ENCODE peak calls at places on chromosomes 11 and 22, in ten cellular contexts. One of them, this sample, is unnamed.

GRCh38 chr11:102914238-102915043 is 39.7 kb upstream of the MMP12 start:
- DNase-seq in RWPE1: peak
- DNase-seq in ovary: no peak
- DNase-seq in uterus: no peak
- DNase-seq in head of caudate nucleus: peak
- DNase-seq in EL: peak
- DNase-seq in CD8-positive, alpha-beta memory T cell: no peak
- DNase-seq in sigmoid colon: peak
- DNase-seq in upper lobe of right lung: no peak
- DNase-seq in amygdala: no peak
- DNase-seq in this sample: no peak

GRCh38 chr11:135037828-135038227 is 625.8 kb upstream of the B3GAT1 start:
- DNase-seq in head of caudate nucleus: no peak
- DNase-seq in uterus: no peak
- DNase-seq in CD8-positive, alpha-beta memory T cell: no peak
- DNase-seq in upper lobe of right lung: no peak
- DNase-seq in EL: no peak
- DNase-seq in sigmoid colon: no peak
- DNase-seq in RWPE1: no peak
- DNase-seq in amygdala: no peak
- DNase-seq in ovary: no peak
- DNase-seq in this sample: no peak

GRCh38 chr11:12180257-12181205 is 70.1 kb downstream of the MICAL2 start:
- DNase-seq in EL: peak
- DNase-seq in uterus: no peak
- DNase-seq in sigmoid colon: no peak
- DNase-seq in RWPE1: no peak
- DNase-seq in upper lobe of right lung: no peak
- DNase-seq in ovary: no peak
- DNase-seq in CD8-positive, alpha-beta memory T cell: no peak
- DNase-seq in amygdala: no peak
- DNase-seq in head of caudate nucleus: no peak
- DNase-seq in this sample: no peak

GRCh38 chr22:32814289-32814865 is 12.9 kb downstream of the TIMP3 start:
- DNase-seq in CD8-positive, alpha-beta memory T cell: no peak
- DNase-seq in amygdala: no peak
- DNase-seq in EL: no peak
- DNase-seq in head of caudate nucleus: no peak
- DNase-seq in sigmoid colon: no peak
- DNase-seq in ovary: no peak
- DNase-seq in RWPE1: no peak
- DNase-seq in upper lobe of right lung: no peak
- DNase-seq in uterus: no peak
- DNase-seq in this sample: no peak

GRCh38 chr22:47370448-47371262 is 608.2 kb downstream of the TBC1D22A start:
- DNase-seq in CD8-positive, alpha-beta memory T cell: no peak
- DNase-seq in upper lobe of right lung: no peak
- DNase-seq in head of caudate nucleus: no peak
- DNase-seq in ovary: no peak
- DNase-seq in sigmoid colon: no peak
- DNase-seq in RWPE1: no peak
- DNase-seq in amygdala: no peak
- DNase-seq in EL: no peak
- DNase-seq in uterus: peak
- DNase-seq in this sample: peak

GRCh38 chr11:122210378-122210995 is 94.5 kb upstream of the BLID start:
- DNase-seq in EL: peak
- DNase-seq in upper lobe of right lung: no peak
- DNase-seq in head of caudate nucleus: no peak
- DNase-seq in RWPE1: no peak
- DNase-seq in CD8-positive, alpha-beta memory T cell: no peak
- DNase-seq in uterus: no peak
- DNase-seq in sigmoid colon: no peak
- DNase-seq in amygdala: no peak
- DNase-seq in ovary: no peak
- DNase-seq in this sample: no peak

GRCh38 chr22:50432131-50432870 is 42.5 kb downstream of the SBF1 start:
- DNase-seq in CD8-positive, alpha-beta memory T cell: no peak
- DNase-seq in uterus: no peak
- DNase-seq in upper lobe of right lung: no peak
- DNase-seq in amygdala: no peak
- DNase-seq in sigmoid colon: no peak
- DNase-seq in ovary: no peak
- DNase-seq in RWPE1: no peak
- DNase-seq in EL: no peak
- DNase-seq in head of caudate nucleus: no peak
- DNase-seq in this sample: peak

GRCh38 chr22:26709617-26710390 is 52.4 kb downstream of the MIAT start:
- DNase-seq in ovary: no peak
- DNase-seq in EL: peak
- DNase-seq in sigmoid colon: no peak
- DNase-seq in RWPE1: no peak
- DNase-seq in upper lobe of right lung: no peak
- DNase-seq in uterus: no peak
- DNase-seq in head of caudate nucleus: no peak
- DNase-seq in CD8-positive, alpha-beta memory T cell: no peak
- DNase-seq in amygdala: no peak
- DNase-seq in this sample: no peak

GRCh38 chr11:69297225-69297925 is 3.4 kb downstream of the MYEOV start:
- DNase-seq in upper lobe of right lung: peak
- DNase-seq in CD8-positive, alpha-beta memory T cell: peak
- DNase-seq in EL: peak
- DNase-seq in RWPE1: peak
- DNase-seq in uterus: peak
- DNase-seq in head of caudate nucleus: peak
- DNase-seq in sigmoid colon: peak
- DNase-seq in ovary: peak
- DNase-seq in amygdala: peak
- DNase-seq in this sample: peak

GRCh38 chr11:95282337-95282751 is 51.3 kb upstream of the SESN3 start:
- DNase-seq in upper lobe of right lung: no peak
- DNase-seq in RWPE1: no peak
- DNase-seq in amygdala: no peak
- DNase-seq in head of caudate nucleus: no peak
- DNase-seq in CD8-positive, alpha-beta memory T cell: no peak
- DNase-seq in uterus: no peak
- DNase-seq in ovary: no peak
- DNase-seq in EL: no peak
- DNase-seq in sigmoid colon: peak
- DNase-seq in this sample: no peak

GRCh38 chr11:34449013-34449412 is 10.3 kb downstream of the CAT start:
- DNase-seq in RWPE1: no peak
- DNase-seq in EL: no peak
- DNase-seq in amygdala: no peak
- DNase-seq in head of caudate nucleus: no peak
- DNase-seq in uterus: no peak
- DNase-seq in CD8-positive, alpha-beta memory T cell: no peak
- DNase-seq in sigmoid colon: no peak
- DNase-seq in upper lobe of right lung: no peak
- DNase-seq in ovary: no peak
- DNase-seq in this sample: no peak

GRCh38 chr22:27669798-27670599 is 131.6 kb downstream of the MN1 start:
- DNase-seq in sigmoid colon: no peak
- DNase-seq in ovary: no peak
- DNase-seq in CD8-positive, alpha-beta memory T cell: no peak
- DNase-seq in uterus: no peak
- DNase-seq in amygdala: no peak
- DNase-seq in head of caudate nucleus: no peak
- DNase-seq in EL: no peak
- DNase-seq in RWPE1: no peak
- DNase-seq in upper lobe of right lung: no peak
- DNase-seq in this sample: no peak

GRCh38 chr22:38751422-38752346 is 4.1 kb downstream of the SUN2 start:
- DNase-seq in RWPE1: peak
- DNase-seq in amygdala: no peak
- DNase-seq in ovary: no peak
- DNase-seq in upper lobe of right lung: peak
- DNase-seq in head of caudate nucleus: no peak
- DNase-seq in sigmoid colon: no peak
- DNase-seq in CD8-positive, alpha-beta memory T cell: peak
- DNase-seq in EL: no peak
- DNase-seq in uterus: no peak
- DNase-seq in this sample: peak

GRCh38 chr11:35210886-35211546 is 72.0 kb downstream of the CD44 start:
- DNase-seq in ovary: no peak
- DNase-seq in upper lobe of right lung: no peak
- DNase-seq in amygdala: no peak
- DNase-seq in CD8-positive, alpha-beta memory T cell: no peak
- DNase-seq in sigmoid colon: no peak
- DNase-seq in head of caudate nucleus: no peak
- DNase-seq in EL: no peak
- DNase-seq in uterus: no peak
- DNase-seq in RWPE1: no peak
- DNase-seq in this sample: no peak

GRCh38 chr11:451738-452137 is 1.7 kb downstream of the PTDSS2 start:
- DNase-seq in RWPE1: no peak
- DNase-seq in upper lobe of right lung: no peak
- DNase-seq in sigmoid colon: no peak
- DNase-seq in ovary: no peak
- DNase-seq in EL: no peak
- DNase-seq in head of caudate nucleus: no peak
- DNase-seq in amygdala: no peak
- DNase-seq in uterus: no peak
- DNase-seq in CD8-positive, alpha-beta memory T cell: no peak
- DNase-seq in this sample: no peak

This sample was measured in posterior vena cava.